ENCODE peak calls at places on chromosomes 5 and 9, in six cellular contexts. One of them, this sample, is unnamed.

GRCh38 chr5:71924980-71925379 is 182.3 kb upstream of the MAP1B start:
- DNase-seq in GM12865: no peak
- DNase-seq in activated gamma-delta T cell treated with anti-CD3 and anti-CD28 coated beads, Interleukin-2, amount 50 U/mL, for 16 hours: no peak
- DNase-seq in stimulated activated CD4-positive, alpha-beta T cell treated with anti-CD3 and anti-CD28 coated beads, Interleukin-2, amount 100 ng/mL, for 24 hours: no peak
- DNase-seq in HCEC 1CT: peak; percentile 74
- DNase-seq in left cardiac atrium: no peak
- DNase-seq in this sample: no peak

GRCh38 chr5:79493596-79494343 is 20.2 kb downstream of the HOMER1 start:
- DNase-seq in HCEC 1CT: peak; percentile 26
- DNase-seq in left cardiac atrium: no peak
- DNase-seq in GM12865: no peak
- DNase-seq in activated gamma-delta T cell treated with anti-CD3 and anti-CD28 coated beads, Interleukin-2, amount 50 U/mL, for 16 hours: no peak
- DNase-seq in stimulated activated CD4-positive, alpha-beta T cell treated with anti-CD3 and anti-CD28 coated beads, Interleukin-2, amount 100 ng/mL, for 24 hours: no peak
- DNase-seq in this sample: no peak

GRCh38 chr5:74206571-74207550 is 433.7 kb downstream of the ENC1 start:
- DNase-seq in stimulated activated CD4-positive, alpha-beta T cell treated with anti-CD3 and anti-CD28 coated beads, Interleukin-2, amount 100 ng/mL, for 24 hours: no peak
- DNase-seq in left cardiac atrium: peak; percentile 81
- DNase-seq in HCEC 1CT: peak; percentile 57
- DNase-seq in activated gamma-delta T cell treated with anti-CD3 and anti-CD28 coated beads, Interleukin-2, amount 50 U/mL, for 16 hours: no peak
- DNase-seq in GM12865: no peak
- DNase-seq in this sample: no peak

GRCh38 chr5:80318212-80318611 is 1.6 kb upstream of the SPZ1 start:
- DNase-seq in HCEC 1CT: no peak
- DNase-seq in left cardiac atrium: no peak
- DNase-seq in stimulated activated CD4-positive, alpha-beta T cell treated with anti-CD3 and anti-CD28 coated beads, Interleukin-2, amount 100 ng/mL, for 24 hours: no peak
- DNase-seq in GM12865: no peak
- DNase-seq in activated gamma-delta T cell treated with anti-CD3 and anti-CD28 coated beads, Interleukin-2, amount 50 U/mL, for 16 hours: no peak
- DNase-seq in this sample: no peak

GRCh38 chr5:53167836-53168235 is 58.3 kb upstream of the MOCS2 start:
- DNase-seq in GM12865: no peak
- DNase-seq in activated gamma-delta T cell treated with anti-CD3 and anti-CD28 coated beads, Interleukin-2, amount 50 U/mL, for 16 hours: no peak
- DNase-seq in stimulated activated CD4-positive, alpha-beta T cell treated with anti-CD3 and anti-CD28 coated beads, Interleukin-2, amount 100 ng/mL, for 24 hours: no peak
- DNase-seq in left cardiac atrium: peak; percentile 41
- DNase-seq in HCEC 1CT: peak; percentile 8
- DNase-seq in this sample: no peak

GRCh38 chr5:91499943-91500531 is 116.9 kb upstream of the ARRDC3 start:
- DNase-seq in HCEC 1CT: peak; percentile 46
- DNase-seq in stimulated activated CD4-positive, alpha-beta T cell treated with anti-CD3 and anti-CD28 coated beads, Interleukin-2, amount 100 ng/mL, for 24 hours: no peak
- DNase-seq in GM12865: peak; percentile 55
- DNase-seq in activated gamma-delta T cell treated with anti-CD3 and anti-CD28 coated beads, Interleukin-2, amount 50 U/mL, for 16 hours: no peak
- DNase-seq in left cardiac atrium: no peak
- DNase-seq in this sample: no peak

GRCh38 chr5:170538096-170538465 is 34.3 kb downstream of the KCNIP1 start:
- DNase-seq in left cardiac atrium: no peak
- DNase-seq in activated gamma-delta T cell treated with anti-CD3 and anti-CD28 coated beads, Interleukin-2, amount 50 U/mL, for 16 hours: no peak
- DNase-seq in HCEC 1CT: no peak
- DNase-seq in GM12865: no peak
- DNase-seq in stimulated activated CD4-positive, alpha-beta T cell treated with anti-CD3 and anti-CD28 coated beads, Interleukin-2, amount 100 ng/mL, for 24 hours: no peak
- DNase-seq in this sample: no peak

GRCh38 chr9:73020877-73021276 is 68.0 kb upstream of the ALDH1A1 start:
- DNase-seq in GM12865: no peak
- DNase-seq in activated gamma-delta T cell treated with anti-CD3 and anti-CD28 coated beads, Interleukin-2, amount 50 U/mL, for 16 hours: no peak
- DNase-seq in left cardiac atrium: no peak
- DNase-seq in HCEC 1CT: no peak
- DNase-seq in stimulated activated CD4-positive, alpha-beta T cell treated with anti-CD3 and anti-CD28 coated beads, Interleukin-2, amount 100 ng/mL, for 24 hours: no peak
- DNase-seq in this sample: no peak

GRCh38 chr5:186091-187041 is 4.9 kb upstream of the LRRC14B start:
- DNase-seq in activated gamma-delta T cell treated with anti-CD3 and anti-CD28 coated beads, Interleukin-2, amount 50 U/mL, for 16 hours: no peak
- DNase-seq in HCEC 1CT: no peak
- DNase-seq in stimulated activated CD4-positive, alpha-beta T cell treated with anti-CD3 and anti-CD28 coated beads, Interleukin-2, amount 100 ng/mL, for 24 hours: no peak
- DNase-seq in GM12865: no peak
- DNase-seq in left cardiac atrium: peak; percentile 13
- DNase-seq in this sample: no peak

GRCh38 chr5:139747583-139748504 is 47.8 kb upstream of the PSD2 start:
- DNase-seq in HCEC 1CT: peak; percentile 35
- DNase-seq in GM12865: peak; percentile 57
- DNase-seq in stimulated activated CD4-positive, alpha-beta T cell treated with anti-CD3 and anti-CD28 coated beads, Interleukin-2, amount 100 ng/mL, for 24 hours: peak; percentile 60
- DNase-seq in left cardiac atrium: peak; percentile 74
- DNase-seq in activated gamma-delta T cell treated with anti-CD3 and anti-CD28 coated beads, Interleukin-2, amount 50 U/mL, for 16 hours: peak; percentile 50
- DNase-seq in this sample: no peak

GRCh38 chr9:38376266-38376665 is 16.2 kb upstream of the ALDH1B1 start:
- DNase-seq in stimulated activated CD4-positive, alpha-beta T cell treated with anti-CD3 and anti-CD28 coated beads, Interleukin-2, amount 100 ng/mL, for 24 hours: no peak
- DNase-seq in HCEC 1CT: no peak
- DNase-seq in GM12865: no peak
- DNase-seq in left cardiac atrium: no peak
- DNase-seq in activated gamma-delta T cell treated with anti-CD3 and anti-CD28 coated beads, Interleukin-2, amount 50 U/mL, for 16 hours: no peak
- DNase-seq in this sample: no peak

GRCh38 chr9:74887041-74887980 is at the start of gene TRPM6:
- DNase-seq in stimulated activated CD4-positive, alpha-beta T cell treated with anti-CD3 and anti-CD28 coated beads, Interleukin-2, amount 100 ng/mL, for 24 hours: peak; percentile 33
- DNase-seq in GM12865: no peak
- DNase-seq in HCEC 1CT: peak; percentile 67
- DNase-seq in left cardiac atrium: peak; percentile 90
- DNase-seq in activated gamma-delta T cell treated with anti-CD3 and anti-CD28 coated beads, Interleukin-2, amount 50 U/mL, for 16 hours: no peak
- DNase-seq in this sample: peak; percentile 78

GRCh38 chr5:125106881-125107280 is 360.4 kb upstream of the ZNF608 start:
- DNase-seq in left cardiac atrium: no peak
- DNase-seq in HCEC 1CT: no peak
- DNase-seq in activated gamma-delta T cell treated with anti-CD3 and anti-CD28 coated beads, Interleukin-2, amount 50 U/mL, for 16 hours: no peak
- DNase-seq in stimulated activated CD4-positive, alpha-beta T cell treated with anti-CD3 and anti-CD28 coated beads, Interleukin-2, amount 100 ng/mL, for 24 hours: no peak
- DNase-seq in GM12865: no peak
- DNase-seq in this sample: no peak

GRCh38 chr5:119411935-119412623 is 40.2 kb upstream of the HSD17B4 start:
- DNase-seq in HCEC 1CT: peak; percentile 73
- DNase-seq in activated gamma-delta T cell treated with anti-CD3 and anti-CD28 coated beads, Interleukin-2, amount 50 U/mL, for 16 hours: peak; percentile 24
- DNase-seq in GM12865: peak; percentile 82
- DNase-seq in stimulated activated CD4-positive, alpha-beta T cell treated with anti-CD3 and anti-CD28 coated beads, Interleukin-2, amount 100 ng/mL, for 24 hours: peak; percentile 54
- DNase-seq in left cardiac atrium: peak; percentile 35
- DNase-seq in this sample: peak; percentile 49

GRCh38 chr5:174301848-174302625 is 256.5 kb downstream of the NSG2 start:
- DNase-seq in stimulated activated CD4-positive, alpha-beta T cell treated with anti-CD3 and anti-CD28 coated beads, Interleukin-2, amount 100 ng/mL, for 24 hours: no peak
- DNase-seq in HCEC 1CT: no peak
- DNase-seq in left cardiac atrium: no peak
- DNase-seq in GM12865: no peak
- DNase-seq in activated gamma-delta T cell treated with anti-CD3 and anti-CD28 coated beads, Interleukin-2, amount 50 U/mL, for 16 hours: no peak
- DNase-seq in this sample: no peak

GRCh38 chr5:110159202-110159601 is 469.5 kb downstream of the MAN2A1 start:
- DNase-seq in left cardiac atrium: no peak
- DNase-seq in activated gamma-delta T cell treated with anti-CD3 and anti-CD28 coated beads, Interleukin-2, amount 50 U/mL, for 16 hours: no peak
- DNase-seq in HCEC 1CT: peak; percentile 76
- DNase-seq in stimulated activated CD4-positive, alpha-beta T cell treated with anti-CD3 and anti-CD28 coated beads, Interleukin-2, amount 100 ng/mL, for 24 hours: no peak
- DNase-seq in GM12865: no peak
- DNase-seq in this sample: no peak

GRCh38 chr9:127794001-127794791 is 8.4 kb downstream of the CDK9 start:
- DNase-seq in stimulated activated CD4-positive, alpha-beta T cell treated with anti-CD3 and anti-CD28 coated beads, Interleukin-2, amount 100 ng/mL, for 24 hours: no peak
- DNase-seq in left cardiac atrium: no peak
- DNase-seq in GM12865: no peak
- DNase-seq in HCEC 1CT: no peak
- DNase-seq in activated gamma-delta T cell treated with anti-CD3 and anti-CD28 coated beads, Interleukin-2, amount 50 U/mL, for 16 hours: no peak
- DNase-seq in this sample: no peak

GRCh38 chr5:181219262-181220177 is 3.6 kb upstream of the TRIM41 start:
- DNase-seq in activated gamma-delta T cell treated with anti-CD3 and anti-CD28 coated beads, Interleukin-2, amount 50 U/mL, for 16 hours: no peak
- DNase-seq in GM12865: no peak
- DNase-seq in HCEC 1CT: no peak
- DNase-seq in stimulated activated CD4-positive, alpha-beta T cell treated with anti-CD3 and anti-CD28 coated beads, Interleukin-2, amount 100 ng/mL, for 24 hours: no peak
- DNase-seq in left cardiac atrium: no peak
- DNase-seq in this sample: no peak

GRCh38 chr9:94937214-94937903 is 210.9 kb downstream of the AOPEP start:
- DNase-seq in left cardiac atrium: no peak
- DNase-seq in HCEC 1CT: peak; percentile 94
- DNase-seq in GM12865: no peak
- DNase-seq in stimulated activated CD4-positive, alpha-beta T cell treated with anti-CD3 and anti-CD28 coated beads, Interleukin-2, amount 100 ng/mL, for 24 hours: no peak
- DNase-seq in activated gamma-delta T cell treated with anti-CD3 and anti-CD28 coated beads, Interleukin-2, amount 50 U/mL, for 16 hours: no peak
- DNase-seq in this sample: no peak

GRCh38 chr5:68383888-68384310 is 168.3 kb downstream of the PIK3R1 start:
- DNase-seq in activated gamma-delta T cell treated with anti-CD3 and anti-CD28 coated beads, Interleukin-2, amount 50 U/mL, for 16 hours: no peak
- DNase-seq in stimulated activated CD4-positive, alpha-beta T cell treated with anti-CD3 and anti-CD28 coated beads, Interleukin-2, amount 100 ng/mL, for 24 hours: no peak
- DNase-seq in left cardiac atrium: no peak
- DNase-seq in GM12865: no peak
- DNase-seq in HCEC 1CT: no peak
- DNase-seq in this sample: no peak

GRCh38 chr5:1876708-1877433 is 5.9 kb downstream of the IRX4 start:
- DNase-seq in activated gamma-delta T cell treated with anti-CD3 and anti-CD28 coated beads, Interleukin-2, amount 50 U/mL, for 16 hours: no peak
- DNase-seq in HCEC 1CT: no peak
- DNase-seq in left cardiac atrium: no peak
- DNase-seq in GM12865: no peak
- DNase-seq in stimulated activated CD4-positive, alpha-beta T cell treated with anti-CD3 and anti-CD28 coated beads, Interleukin-2, amount 100 ng/mL, for 24 hours: no peak
- DNase-seq in this sample: no peak

GRCh38 chr9:133260334-133261102 is 14.5 kb downstream of the ABO start:
- DNase-seq in HCEC 1CT: no peak
- DNase-seq in left cardiac atrium: no peak
- DNase-seq in activated gamma-delta T cell treated with anti-CD3 and anti-CD28 coated beads, Interleukin-2, amount 50 U/mL, for 16 hours: no peak
- DNase-seq in stimulated activated CD4-positive, alpha-beta T cell treated with anti-CD3 and anti-CD28 coated beads, Interleukin-2, amount 100 ng/mL, for 24 hours: no peak
- DNase-seq in GM12865: no peak
- DNase-seq in this sample: no peak

GRCh38 chr5:36792560-36793180 is 83.9 kb upstream of the NIPBL start:
- DNase-seq in stimulated activated CD4-positive, alpha-beta T cell treated with anti-CD3 and anti-CD28 coated beads, Interleukin-2, amount 100 ng/mL, for 24 hours: no peak
- DNase-seq in activated gamma-delta T cell treated with anti-CD3 and anti-CD28 coated beads, Interleukin-2, amount 50 U/mL, for 16 hours: no peak
- DNase-seq in left cardiac atrium: no peak
- DNase-seq in GM12865: no peak
- DNase-seq in HCEC 1CT: no peak
- DNase-seq in this sample: no peak

GRCh38 chr5:27788184-27788583 is 749.8 kb upstream of the CDH9 start:
- DNase-seq in stimulated activated CD4-positive, alpha-beta T cell treated with anti-CD3 and anti-CD28 coated beads, Interleukin-2, amount 100 ng/mL, for 24 hours: no peak
- DNase-seq in left cardiac atrium: no peak
- DNase-seq in activated gamma-delta T cell treated with anti-CD3 and anti-CD28 coated beads, Interleukin-2, amount 50 U/mL, for 16 hours: no peak
- DNase-seq in GM12865: no peak
- DNase-seq in HCEC 1CT: peak; percentile 75
- DNase-seq in this sample: no peak

GRCh38 chr5:173671121-173671949 is 54.9 kb upstream of the BOD1 start:
- DNase-seq in activated gamma-delta T cell treated with anti-CD3 and anti-CD28 coated beads, Interleukin-2, amount 50 U/mL, for 16 hours: no peak
- DNase-seq in HCEC 1CT: no peak
- DNase-seq in GM12865: no peak
- DNase-seq in stimulated activated CD4-positive, alpha-beta T cell treated with anti-CD3 and anti-CD28 coated beads, Interleukin-2, amount 100 ng/mL, for 24 hours: no peak
- DNase-seq in left cardiac atrium: peak; percentile 71
- DNase-seq in this sample: no peak

GRCh38 chr9:93250185-93250584 is 66.2 kb downstream of the WNK2 start:
- DNase-seq in activated gamma-delta T cell treated with anti-CD3 and anti-CD28 coated beads, Interleukin-2, amount 50 U/mL, for 16 hours: no peak
- DNase-seq in HCEC 1CT: no peak
- DNase-seq in GM12865: no peak
- DNase-seq in left cardiac atrium: no peak
- DNase-seq in stimulated activated CD4-positive, alpha-beta T cell treated with anti-CD3 and anti-CD28 coated beads, Interleukin-2, amount 100 ng/mL, for 24 hours: no peak
- DNase-seq in this sample: no peak

GRCh38 chr5:95878417-95879323 is 56.1 kb upstream of the GLRX start:
- DNase-seq in activated gamma-delta T cell treated with anti-CD3 and anti-CD28 coated beads, Interleukin-2, amount 50 U/mL, for 16 hours: no peak
- DNase-seq in left cardiac atrium: no peak
- DNase-seq in stimulated activated CD4-positive, alpha-beta T cell treated with anti-CD3 and anti-CD28 coated beads, Interleukin-2, amount 100 ng/mL, for 24 hours: no peak
- DNase-seq in HCEC 1CT: no peak
- DNase-seq in GM12865: peak; percentile 57
- DNase-seq in this sample: no peak

GRCh38 chr5:16568875-16569580 is 47.8 kb downstream of the RETREG1 start:
- DNase-seq in stimulated activated CD4-positive, alpha-beta T cell treated with anti-CD3 and anti-CD28 coated beads, Interleukin-2, amount 100 ng/mL, for 24 hours: no peak
- DNase-seq in HCEC 1CT: no peak
- DNase-seq in GM12865: no peak
- DNase-seq in activated gamma-delta T cell treated with anti-CD3 and anti-CD28 coated beads, Interleukin-2, amount 50 U/mL, for 16 hours: no peak
- DNase-seq in left cardiac atrium: no peak
- DNase-seq in this sample: no peak

GRCh38 chr9:72589684-72590555 is 68.5 kb downstream of the TMC1 start:
- DNase-seq in stimulated activated CD4-positive, alpha-beta T cell treated with anti-CD3 and anti-CD28 coated beads, Interleukin-2, amount 100 ng/mL, for 24 hours: no peak
- DNase-seq in GM12865: no peak
- DNase-seq in activated gamma-delta T cell treated with anti-CD3 and anti-CD28 coated beads, Interleukin-2, amount 50 U/mL, for 16 hours: no peak
- DNase-seq in left cardiac atrium: no peak
- DNase-seq in HCEC 1CT: no peak
- DNase-seq in this sample: no peak

GRCh38 chr9:135671591-135672041 is 8.5 kb downstream of the LCN9 start:
- DNase-seq in GM12865: no peak
- DNase-seq in left cardiac atrium: no peak
- DNase-seq in activated gamma-delta T cell treated with anti-CD3 and anti-CD28 coated beads, Interleukin-2, amount 50 U/mL, for 16 hours: no peak
- DNase-seq in HCEC 1CT: no peak
- DNase-seq in stimulated activated CD4-positive, alpha-beta T cell treated with anti-CD3 and anti-CD28 coated beads, Interleukin-2, amount 100 ng/mL, for 24 hours: no peak
- DNase-seq in this sample: no peak

GRCh38 chr5:139091439-139092156 is 106.6 kb downstream of the SIL1 start:
- DNase-seq in left cardiac atrium: no peak
- DNase-seq in activated gamma-delta T cell treated with anti-CD3 and anti-CD28 coated beads, Interleukin-2, amount 50 U/mL, for 16 hours: no peak
- DNase-seq in GM12865: peak; percentile 22
- DNase-seq in HCEC 1CT: peak; percentile 17
- DNase-seq in stimulated activated CD4-positive, alpha-beta T cell treated with anti-CD3 and anti-CD28 coated beads, Interleukin-2, amount 100 ng/mL, for 24 hours: no peak
- DNase-seq in this sample: no peak

This sample was measured in mesothelial cell of epicardium.